ENCODE peak calls at places on chromosomes 12 and 14, in eight cellular contexts. J is stomach, K is heart left ventricle, N is Peyer's patch, M is upper lobe of left lung, Z is A549, A is body of pancreas, E is ovary. O is an unnamed sample.

GRCh38 chr14:73741876-73742519 is 27.8 kb upstream of the PNMA1 start:
- DNase-seq in A (no peak), N (peak), M (no peak), E (no peak), K (no peak), J (no peak), Z (no peak), O (peak)

GRCh38 chr12:98653866-98654493 is 8.9 kb downstream of the APAF1 start:
- DNase-seq in E (no peak), A (peak), K (no peak), N (no peak), Z (peak), M (no peak), J (no peak), O (peak)

GRCh38 chr12:52776913-52777395 is at the start of gene KRT76:
- DNase-seq in J (no peak), N (no peak), Z (no peak), K (no peak), M (no peak), E (no peak), A (no peak), O (no peak)

GRCh38 chr12:93707836-93708235 is 30.7 kb downstream of the CRADD start:
- DNase-seq in Z (peak), E (no peak), N (no peak), M (no peak), K (no peak), J (no peak), A (no peak), O (no peak)

GRCh38 chr12:99135376-99135775 is 490.3 kb downstream of the APAF1 start:
- DNase-seq in A (no peak), K (no peak), E (no peak), Z (no peak), M (no peak), J (no peak), N (no peak), O (no peak)

GRCh38 chr12:30795660-30796507 is 41.1 kb upstream of the CAPRIN2 start:
- DNase-seq in M (peak), A (peak), N (peak), Z (peak), E (peak), J (peak), K (peak), O (peak)

GRCh38 chr12:105352940-105353635 is 22.6 kb downstream of the C12orf75 start:
- DNase-seq in E (no peak), J (peak), M (no peak), Z (no peak), N (no peak), K (no peak), A (peak), O (no peak)

GRCh38 chr12:116392061-116392460 is 114.6 kb upstream of the MED13L start:
- DNase-seq in N (no peak), A (no peak), M (no peak), E (no peak), K (no peak), J (no peak), Z (no peak), O (no peak)

GRCh38 chr14:72528059-72528950 is 365.6 kb downstream of the DPF3 start:
- DNase-seq in E (no peak), J (no peak), A (no peak), K (no peak), M (no peak), Z (no peak), N (no peak), O (no peak)

GRCh38 chr14:74018029-74018703 is 922 bp downstream of the ENTPD5 start:
- DNase-seq in N (no peak), Z (peak), A (no peak), K (no peak), J (no peak), E (no peak), M (no peak), O (peak)

GRCh38 chr12:104456417-104456949 is at the start of gene CHST11:
- DNase-seq in J (peak), A (peak), K (peak), M (peak), E (peak), N (peak), Z (peak), O (peak)

GRCh38 chr12:44696542-44696941 is 179.6 kb downstream of the NELL2 start:
- DNase-seq in E (no peak), K (no peak), J (no peak), N (no peak), Z (no peak), A (no peak), M (no peak), O (no peak)

GRCh38 chr12:26831959-26832816 is 806 bp downstream of the ITPR2 start:
- DNase-seq in E (peak), N (peak), M (peak), A (peak), K (peak), Z (peak), J (peak), O (peak)

GRCh38 chr12:14774944-14775651 is 28.2 kb downstream of the WBP11 start:
- DNase-seq in E (peak), A (peak), N (peak), K (peak), Z (peak), M (peak), J (peak), O (peak)

GRCh38 chr12:114263031-114263825 is 142.7 kb downstream of the TBX5 start:
- DNase-seq in M (no peak), K (no peak), Z (no peak), N (no peak), E (no peak), J (no peak), A (no peak), O (no peak)

GRCh38 chr12:10400829-10401228 is 8.7 kb downstream of the KLRC4 start:
- DNase-seq in A (no peak), M (no peak), Z (no peak), K (no peak), J (no peak), E (no peak), N (no peak), O (no peak)

GRCh38 chr14:100735271-100735670 is 8.6 kb downstream of the DLK1 start:
- DNase-seq in N (no peak), Z (no peak), A (no peak), J (no peak), E (peak), M (no peak), K (peak), O (no peak)

GRCh38 chr14:100108840-100109593 is 43.8 kb downstream of the EVL start:
- DNase-seq in K (no peak), A (no peak), J (no peak), E (peak), M (no peak), N (no peak), Z (no peak), O (no peak)

GRCh38 chr12:118493962-118494361 is 117.6 kb downstream of the SUDS3 start:
- DNase-seq in A (no peak), E (no peak), Z (no peak), M (no peak), K (no peak), J (no peak), N (no peak), O (no peak)

GRCh38 chr14:91515979-91516378 is 5.9 kb upstream of the PPP4R3A start:
- DNase-seq in A (no peak), J (no peak), Z (no peak), E (no peak), K (no peak), M (no peak), N (no peak), O (no peak)

GRCh38 chr14:41899416-41899815 is 292.7 kb downstream of the LRFN5 start:
- DNase-seq in K (no peak), N (no peak), Z (no peak), A (no peak), M (no peak), J (no peak), E (no peak), O (no peak)

GRCh38 chr14:53190938-53191337 is 37.8 kb upstream of the DDHD1 start:
- DNase-seq in M (no peak), A (no peak), E (no peak), Z (no peak), N (no peak), K (no peak), J (no peak), O (no peak)

GRCh38 chr14:71486274-71486673 is 446.0 kb upstream of the RGS6 start:
- DNase-seq in E (no peak), Z (no peak), N (no peak), A (no peak), M (no peak), K (no peak), J (no peak), O (peak)

GRCh38 chr12:114674201-114675047 is 9.6 kb downstream of the TBX3 start:
- DNase-seq in E (no peak), N (peak), K (no peak), J (no peak), M (no peak), Z (no peak), A (no peak), O (no peak)

GRCh38 chr12:44875417-44875953 is 630 bp downstream of the NELL2 start:
- DNase-seq in Z (no peak), E (no peak), M (no peak), K (no peak), J (no peak), A (no peak), N (peak), O (no peak)

GRCh38 chr14:91870001-91870400 is 2.7 kb upstream of the TC2N start:
- DNase-seq in J (no peak), M (peak), E (no peak), A (peak), K (no peak), Z (no peak), N (no peak), O (no peak)

GRCh38 chr14:59771577-59771976 is 99.0 kb downstream of the RTN1 start:
- DNase-seq in J (no peak), A (no peak), M (no peak), K (no peak), N (no peak), Z (no peak), E (no peak), O (no peak)

GRCh38 chr12:125193798-125194562 is 128.7 kb downstream of the AACS start:
- DNase-seq in M (no peak), N (no peak), E (no peak), Z (peak), J (no peak), A (no peak), K (no peak), O (no peak)

GRCh38 chr12:19230896-19231295 is 101.4 kb downstream of the PLEKHA5 start:
- DNase-seq in N (no peak), J (no peak), M (no peak), A (no peak), E (no peak), Z (no peak), K (no peak), O (no peak)

GRCh38 chr14:98236314-98236713 is 1035.7 kb downstream of the BCL11B start:
- DNase-seq in E (no peak), N (no peak), K (no peak), J (no peak), M (no peak), Z (no peak), A (no peak), O (no peak)

GRCh38 chr12:30437044-30437443 is 258.6 kb downstream of the IPO8 start:
- DNase-seq in N (no peak), J (no peak), Z (no peak), E (no peak), K (no peak), A (no peak), M (no peak), O (no peak)

DNA sequence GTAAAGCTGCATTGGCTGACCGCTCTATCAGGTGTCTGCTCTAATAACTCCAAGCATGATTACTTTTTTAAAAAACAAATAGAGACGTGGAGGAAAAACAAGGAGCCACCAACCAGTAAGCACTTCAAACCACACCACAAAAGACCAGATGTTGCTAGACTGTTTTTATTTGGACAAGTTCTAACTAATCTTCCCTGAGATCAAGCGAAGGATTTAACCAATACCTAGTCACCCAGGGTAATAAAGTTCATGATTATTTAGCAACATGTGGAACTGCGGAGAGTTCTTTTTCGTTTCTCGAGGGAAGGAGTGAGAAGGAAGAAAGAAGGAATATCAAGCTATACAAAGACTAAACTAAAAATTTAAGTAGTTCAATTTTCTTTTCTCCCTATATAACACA is 288.1 kb downstream of the DUSP6 start:
- DNase-seq in K (no peak), A (no peak), Z (no peak), M (no peak), E (no peak), J (no peak), N (no peak), O (no peak)
- TF ChIP-seq POLR2A in K (no peak), A (no peak), Z (no peak), M (no peak), E (no peak), J (no peak), N (no peak), O (no peak)

GRCh38 chr12:2858334-2858733 is 1.5 kb upstream of the TEX52 start:
- DNase-seq in M (no peak), N (no peak), A (no peak), Z (no peak), E (no peak), K (no peak), J (no peak), O (no peak)
- TF ChIP-seq POLR2A in M (no peak), N (no peak), A (no peak), Z (no peak), E (no peak), K (no peak), J (no peak), O (no peak)

GRCh38 chr12:108854453-108855283 is 2.7 kb downstream of the SSH1 start:
- DNase-seq in E (no peak), K (peak), Z (peak), J (no peak), M (peak), N (no peak), A (peak), O (peak)

GRCh38 chr12:108855284-108856169 is 1.9 kb downstream of the SSH1 start:
- DNase-seq in N (no peak), A (no peak), J (no peak), E (no peak), Z (no peak), K (no peak), M (no peak), O (peak)

GRCh38 chr12:108856170-108856427 is 1.3 kb downstream of the SSH1 start:
- DNase-seq in J (no peak), A (no peak), Z (no peak), E (no peak), N (no peak), M (peak), K (peak), O (no peak)

GRCh38 chr12:108857158-108857407 is 300 bp downstream of the SSH1 start:
- DNase-seq in N (no peak), Z (no peak), E (no peak), J (no peak), A (no peak), M (no peak), K (peak), O (no peak)

DNA sequence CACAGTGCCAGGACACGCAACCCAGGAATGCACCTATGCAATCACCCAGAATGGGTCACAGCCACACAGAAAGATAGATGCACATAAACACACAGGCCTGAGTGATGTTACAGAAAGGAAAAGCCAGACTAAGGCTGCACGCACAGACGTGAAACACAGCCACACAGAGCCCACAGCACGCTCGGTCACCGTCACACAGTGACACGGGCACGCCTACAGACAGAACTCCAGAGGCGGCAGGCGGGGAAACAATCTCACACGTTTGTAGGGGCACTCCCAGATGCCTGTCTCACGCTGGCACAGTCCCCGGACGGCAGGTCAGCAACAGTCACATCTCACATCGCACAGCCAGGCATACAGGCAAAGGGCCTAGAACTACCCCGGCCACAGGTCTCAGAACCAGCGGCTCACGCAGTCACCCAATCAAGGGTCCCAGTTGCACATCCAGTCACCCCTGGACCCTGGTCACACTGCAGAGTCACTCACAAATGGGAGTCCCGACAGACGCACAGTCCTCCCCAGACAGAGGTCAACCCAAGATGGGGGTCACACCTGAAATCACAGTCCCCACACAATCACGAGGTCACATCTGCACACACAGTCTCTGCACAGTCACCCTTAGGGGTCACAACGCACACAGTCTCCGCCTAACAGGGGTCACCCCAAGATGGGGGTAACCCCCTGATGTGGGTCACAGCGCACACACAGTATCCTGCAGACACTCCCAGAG is 790 bp downstream of the SSH1 start:
- DNase-seq in E (peak), Z (no peak), K (peak), N (peak), M (peak), J (peak), A (peak), O (peak)
- TF ChIP-seq POLR2A in E (no peak), Z (peak), K (no peak), N (peak), M (no peak), J (no peak), A (peak), O (peak)

GRCh38 chr12:56161677-56162351 is 3.7 kb downstream of the MYL6 start:
- DNase-seq in K (no peak), A (no peak), Z (no peak), M (no peak), J (no peak), E (no peak), N (no peak), O (no peak)

GRCh38 chr12:56162468-56163290 is 4.5 kb downstream of the MYL6 start:
- DNase-seq in K (no peak), N (no peak), J (no peak), A (no peak), E (no peak), Z (no peak), M (no peak), O (no peak)

GRCh38 chr12:56163533-56164344 is 5.6 kb downstream of the MYL6 start:
- DNase-seq in E (no peak), Z (no peak), A (no peak), M (no peak), K (no peak), J (no peak), N (no peak), O (no peak)

GRCh38 chr12:56165369-56165768 is 7.2 kb downstream of the MYL6 start:
- DNase-seq in E (no peak), Z (no peak), M (no peak), N (no peak), K (no peak), A (no peak), J (no peak), O (no peak)

GRCh38 chr12:56164345-56164729 is 6.2 kb downstream of the MYL6 start:
- DNase-seq in K (no peak), A (no peak), N (no peak), M (no peak), J (no peak), E (no peak), Z (no peak), O (no peak)
- TF ChIP-seq POLR2A in K (no peak), A (no peak), N (no peak), M (no peak), J (no peak), E (no peak), Z (no peak), O (peak)

DNA sequence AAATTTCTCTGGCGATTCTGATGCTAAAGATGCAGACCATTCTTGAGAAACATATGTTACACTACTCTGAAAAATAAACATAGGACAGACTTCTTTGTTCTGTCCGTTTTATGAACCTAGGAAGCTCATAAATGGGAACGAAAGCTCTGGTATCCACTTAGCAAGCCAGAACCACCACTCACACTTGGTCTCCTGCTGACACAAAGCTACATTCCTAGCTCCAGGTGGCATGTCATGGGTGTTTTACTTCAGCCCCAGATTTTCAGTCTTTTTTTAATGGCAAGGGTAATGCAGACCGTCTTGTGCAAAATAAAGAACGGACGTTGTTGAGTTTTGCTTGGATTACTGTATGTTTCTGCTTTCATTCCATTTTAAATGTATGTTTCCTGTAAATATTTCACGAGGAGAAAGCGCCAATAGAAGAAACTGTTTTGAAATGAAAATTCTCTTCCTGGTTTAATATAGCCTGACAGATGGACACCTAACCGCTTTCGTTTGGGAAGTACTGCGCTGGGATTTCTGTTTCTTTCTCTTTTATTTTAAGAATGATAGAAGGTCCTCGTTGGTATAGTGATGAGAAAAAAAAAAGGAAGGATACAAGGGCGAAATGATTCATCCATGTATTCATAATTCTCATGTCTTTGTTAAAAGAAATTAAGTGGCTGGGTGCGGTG is 820 bp upstream of the COQ5 start:
- DNase-seq in N (no peak), A (peak), J (peak), M (peak), K (no peak), Z (peak), E (no peak), O (peak)
- TF ChIP-seq POLR2A in N (peak), A (peak), J (no peak), M (no peak), K (no peak), Z (no peak), E (no peak), O (no peak)

DNA sequence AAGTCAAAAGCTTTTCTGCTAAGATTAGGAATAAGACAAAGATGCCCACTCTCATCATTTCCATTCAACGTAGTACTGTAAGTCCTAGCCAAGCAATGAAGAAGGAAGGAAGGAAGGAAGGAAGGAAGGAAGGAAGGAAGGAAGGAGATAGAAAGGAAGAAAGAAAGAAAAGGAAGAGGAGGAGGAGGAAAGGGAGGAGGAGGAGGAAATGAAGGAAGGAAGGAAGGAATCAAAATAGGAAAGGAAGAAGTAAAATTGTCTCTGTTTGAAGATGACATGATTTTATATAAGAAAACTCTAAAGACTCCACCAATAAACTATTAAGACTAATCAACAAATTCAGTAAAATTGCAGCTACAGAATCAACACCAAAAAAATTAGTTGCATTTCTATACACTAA is 66.0 kb upstream of the DHRS4 start:
- DNase-seq in J (no peak), A (no peak), Z (no peak), E (no peak), M (no peak), N (no peak), K (no peak), O (no peak)
- TF ChIP-seq POLR2A in J (no peak), A (no peak), Z (no peak), E (no peak), M (no peak), N (no peak), K (no peak), O (no peak)

GRCh38 chr12:7127916-7128626 is 618 bp downstream of the RBP5 start:
- DNase-seq in J (no peak), N (no peak), K (no peak), A (no peak), Z (no peak), M (no peak), E (peak), O (no peak)
- TF ChIP-seq POLR2A in J (no peak), N (no peak), K (no peak), A (no peak), Z (no peak), M (no peak), E (no peak), O (no peak)

O was measured in erythroblast.